ENCODE peak calls at places on chromosomes 1 and 21, in ten cellular contexts. One of them, this sample, is unnamed.

GRCh38 chr1:27979151-27979858 is 19.5 kb downstream of the XKR8 start:
- DNase-seq in foreskin keratinocyte: peak; percentile 35
- DNase-seq in CD8-positive, alpha-beta memory T cell: peak; percentile 44
- DNase-seq in sigmoid colon: no peak
- DNase-seq in dorsolateral prefrontal cortex: no peak
- DNase-seq in body of pancreas: peak; percentile 32
- DNase-seq in stomach: no peak
- DNase-seq in heart left ventricle: no peak
- DNase-seq in aorta: no peak
- DNase-seq in CD8-positive, alpha-beta T cell: no peak
- DNase-seq in this sample: peak; percentile 48

GRCh38 chr21:46347791-46348381 is 23.9 kb downstream of the PCNT start:
- DNase-seq in foreskin keratinocyte: no peak
- DNase-seq in CD8-positive, alpha-beta memory T cell: no peak
- DNase-seq in sigmoid colon: no peak
- DNase-seq in dorsolateral prefrontal cortex: no peak
- DNase-seq in body of pancreas: peak; percentile 24
- DNase-seq in stomach: no peak
- DNase-seq in heart left ventricle: peak; percentile 74
- DNase-seq in aorta: peak; percentile 84
- DNase-seq in CD8-positive, alpha-beta T cell: no peak
- DNase-seq in this sample: no peak

GRCh38 chr1:111615874-111616715 is 3.5 kb upstream of the RAP1A start:
- DNase-seq in foreskin keratinocyte: no peak
- DNase-seq in CD8-positive, alpha-beta memory T cell: peak; percentile 47
- DNase-seq in sigmoid colon: no peak
- DNase-seq in dorsolateral prefrontal cortex: no peak
- DNase-seq in body of pancreas: no peak
- DNase-seq in stomach: no peak
- DNase-seq in heart left ventricle: no peak
- DNase-seq in aorta: no peak
- DNase-seq in CD8-positive, alpha-beta T cell: peak; percentile 56
- DNase-seq in this sample: no peak

GRCh38 chr1:77899647-77900320 is 11.4 kb downstream of the NEXN start:
- DNase-seq in foreskin keratinocyte: no peak
- DNase-seq in CD8-positive, alpha-beta memory T cell: no peak
- DNase-seq in sigmoid colon: no peak
- DNase-seq in dorsolateral prefrontal cortex: no peak
- DNase-seq in body of pancreas: no peak
- DNase-seq in stomach: no peak
- DNase-seq in heart left ventricle: no peak
- DNase-seq in aorta: no peak
- DNase-seq in CD8-positive, alpha-beta T cell: no peak
- DNase-seq in this sample: no peak

GRCh38 chr1:80217377-80217986 is 1211.0 kb upstream of the ADGRL4 start:
- DNase-seq in foreskin keratinocyte: peak; percentile 76
- DNase-seq in CD8-positive, alpha-beta memory T cell: no peak
- DNase-seq in sigmoid colon: no peak
- DNase-seq in dorsolateral prefrontal cortex: no peak
- DNase-seq in body of pancreas: peak; percentile 13
- DNase-seq in stomach: no peak
- DNase-seq in heart left ventricle: no peak
- DNase-seq in aorta: no peak
- DNase-seq in CD8-positive, alpha-beta T cell: no peak
- DNase-seq in this sample: peak; percentile 20

GRCh38 chr1:229756666-229757065 is 130.6 kb downstream of the URB2 start:
- DNase-seq in foreskin keratinocyte: peak; percentile 63
- DNase-seq in CD8-positive, alpha-beta memory T cell: no peak
- DNase-seq in sigmoid colon: no peak
- DNase-seq in dorsolateral prefrontal cortex: no peak
- DNase-seq in body of pancreas: no peak
- DNase-seq in stomach: no peak
- DNase-seq in heart left ventricle: no peak
- DNase-seq in aorta: no peak
- DNase-seq in CD8-positive, alpha-beta T cell: no peak
- DNase-seq in this sample: no peak

GRCh38 chr1:187621961-187622360 is 793.2 kb downstream of the PLA2G4A start:
- DNase-seq in foreskin keratinocyte: peak; percentile 20
- DNase-seq in CD8-positive, alpha-beta memory T cell: no peak
- DNase-seq in sigmoid colon: no peak
- DNase-seq in dorsolateral prefrontal cortex: no peak
- DNase-seq in body of pancreas: no peak
- DNase-seq in stomach: no peak
- DNase-seq in heart left ventricle: no peak
- DNase-seq in aorta: no peak
- DNase-seq in CD8-positive, alpha-beta T cell: no peak
- DNase-seq in this sample: no peak

GRCh38 chr1:114232691-114233090 is 79.0 kb upstream of the SYT6 start:
- DNase-seq in foreskin keratinocyte: no peak
- DNase-seq in CD8-positive, alpha-beta memory T cell: no peak
- DNase-seq in sigmoid colon: no peak
- DNase-seq in dorsolateral prefrontal cortex: no peak
- DNase-seq in body of pancreas: no peak
- DNase-seq in stomach: no peak
- DNase-seq in heart left ventricle: no peak
- DNase-seq in aorta: no peak
- DNase-seq in CD8-positive, alpha-beta T cell: no peak
- DNase-seq in this sample: no peak

GRCh38 chr1:51689643-51690042 is 72.8 kb downstream of the OSBPL9 start:
- DNase-seq in foreskin keratinocyte: no peak
- DNase-seq in CD8-positive, alpha-beta memory T cell: no peak
- DNase-seq in sigmoid colon: no peak
- DNase-seq in dorsolateral prefrontal cortex: no peak
- DNase-seq in body of pancreas: no peak
- DNase-seq in stomach: no peak
- DNase-seq in heart left ventricle: no peak
- DNase-seq in aorta: no peak
- DNase-seq in CD8-positive, alpha-beta T cell: no peak
- DNase-seq in this sample: no peak

GRCh38 chr1:191575180-191575579 is 583.1 kb upstream of the RGS18 start:
- DNase-seq in foreskin keratinocyte: no peak
- DNase-seq in CD8-positive, alpha-beta memory T cell: no peak
- DNase-seq in sigmoid colon: no peak
- DNase-seq in dorsolateral prefrontal cortex: no peak
- DNase-seq in body of pancreas: no peak
- DNase-seq in stomach: no peak
- DNase-seq in heart left ventricle: no peak
- DNase-seq in aorta: no peak
- DNase-seq in CD8-positive, alpha-beta T cell: no peak
- DNase-seq in this sample: no peak

GRCh38 chr1:199684686-199685273 is 342.7 kb upstream of the NR5A2 start:
- DNase-seq in foreskin keratinocyte: peak; percentile 57
- DNase-seq in CD8-positive, alpha-beta memory T cell: peak; percentile 11
- DNase-seq in sigmoid colon: no peak
- DNase-seq in dorsolateral prefrontal cortex: no peak
- DNase-seq in body of pancreas: peak; percentile 76
- DNase-seq in stomach: no peak
- DNase-seq in heart left ventricle: no peak
- DNase-seq in aorta: no peak
- DNase-seq in CD8-positive, alpha-beta T cell: no peak
- DNase-seq in this sample: peak; percentile 30

GRCh38 chr1:222909586-222909985 is 94.7 kb downstream of the DISP1 start:
- DNase-seq in foreskin keratinocyte: no peak
- DNase-seq in CD8-positive, alpha-beta memory T cell: no peak
- DNase-seq in sigmoid colon: no peak
- DNase-seq in dorsolateral prefrontal cortex: no peak
- DNase-seq in body of pancreas: peak; percentile 19
- DNase-seq in stomach: no peak
- DNase-seq in heart left ventricle: no peak
- DNase-seq in aorta: peak; percentile 60
- DNase-seq in CD8-positive, alpha-beta T cell: no peak
- DNase-seq in this sample: no peak

GRCh38 chr1:88998716-88999115 is 6.3 kb upstream of the KYAT3 start:
- DNase-seq in foreskin keratinocyte: peak; percentile 57
- DNase-seq in CD8-positive, alpha-beta memory T cell: peak; percentile 63
- DNase-seq in sigmoid colon: no peak
- DNase-seq in dorsolateral prefrontal cortex: no peak
- DNase-seq in body of pancreas: peak; percentile 32
- DNase-seq in stomach: no peak
- DNase-seq in heart left ventricle: no peak
- DNase-seq in aorta: no peak
- DNase-seq in CD8-positive, alpha-beta T cell: no peak
- DNase-seq in this sample: no peak

DNA sequence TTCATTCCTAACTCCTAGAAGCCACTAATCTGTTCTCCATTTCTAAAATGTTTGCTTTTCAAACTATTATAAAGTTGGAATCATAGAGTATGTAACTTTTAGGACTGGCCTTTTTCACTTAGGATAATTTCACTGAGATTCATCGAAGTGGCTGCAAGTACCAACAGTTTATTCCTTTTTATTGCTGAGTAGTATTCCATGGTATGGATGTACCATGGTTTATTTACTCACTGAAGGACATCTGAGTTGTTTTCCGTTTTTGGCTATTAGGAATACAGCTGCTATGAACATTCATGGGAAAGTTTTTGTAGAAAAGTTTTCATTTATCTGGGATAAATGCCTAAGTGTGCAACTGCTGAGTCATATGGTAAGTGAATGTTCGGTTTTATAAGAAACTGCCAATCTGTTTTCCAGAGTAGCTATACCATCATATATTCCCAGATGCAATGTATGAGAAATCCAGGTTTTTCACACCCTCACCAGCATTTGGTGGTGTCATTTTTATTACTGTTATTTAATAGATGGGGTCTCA is 66.3 kb downstream of the SLC27A3 start:
- DNase-seq in foreskin keratinocyte: peak; percentile 6
- DNase-seq in CD8-positive, alpha-beta memory T cell: no peak
- DNase-seq in sigmoid colon: no peak
- DNase-seq in dorsolateral prefrontal cortex: no peak
- DNase-seq in body of pancreas: no peak
- DNase-seq in stomach: no peak
- DNase-seq in heart left ventricle: no peak
- DNase-seq in aorta: no peak
- DNase-seq in CD8-positive, alpha-beta T cell: no peak
- DNase-seq in this sample: peak; percentile 7
- H3K27ac ChIP-seq in foreskin keratinocyte: no peak overlapping the region
- H3K27ac ChIP-seq in CD8-positive, alpha-beta memory T cell: no peak overlapping the region
- H3K27ac ChIP-seq in sigmoid colon: no peak overlapping the region
- H3K27ac ChIP-seq in dorsolateral prefrontal cortex: no peak overlapping the region
- H3K27ac ChIP-seq in body of pancreas: no peak overlapping the region
- H3K27ac ChIP-seq in stomach: no peak overlapping the region
- H3K27ac ChIP-seq in heart left ventricle: no peak overlapping the region
- H3K27ac ChIP-seq in aorta: no peak overlapping the region
- H3K27ac ChIP-seq in CD8-positive, alpha-beta T cell: no peak overlapping the region
- H3K27ac ChIP-seq in this sample: no peak overlapping the region

GRCh38 chr1:228453022-228453560 is 34.1 kb upstream of the RNF187 start:
- DNase-seq in foreskin keratinocyte: no peak
- DNase-seq in CD8-positive, alpha-beta memory T cell: no peak
- DNase-seq in sigmoid colon: peak; percentile 28
- DNase-seq in dorsolateral prefrontal cortex: no peak
- DNase-seq in body of pancreas: no peak
- DNase-seq in stomach: no peak
- DNase-seq in heart left ventricle: no peak
- DNase-seq in aorta: no peak
- DNase-seq in CD8-positive, alpha-beta T cell: no peak
- DNase-seq in this sample: no peak
- H3K27ac ChIP-seq in foreskin keratinocyte: no peak overlapping the region
- H3K27ac ChIP-seq in CD8-positive, alpha-beta memory T cell: no peak overlapping the region
- H3K27ac ChIP-seq in sigmoid colon: no peak overlapping the region
- H3K27ac ChIP-seq in dorsolateral prefrontal cortex: no peak overlapping the region
- H3K27ac ChIP-seq in body of pancreas: no peak overlapping the region
- H3K27ac ChIP-seq in stomach: no peak overlapping the region
- H3K27ac ChIP-seq in heart left ventricle: no peak overlapping the region
- H3K27ac ChIP-seq in aorta: no peak overlapping the region
- H3K27ac ChIP-seq in CD8-positive, alpha-beta T cell: no peak overlapping the region
- H3K27ac ChIP-seq in this sample: no peak overlapping the region

GRCh38 chr21:42565206-42565810 is 51.7 kb downstream of the SLC37A1 start:
- DNase-seq in foreskin keratinocyte: no peak
- DNase-seq in CD8-positive, alpha-beta memory T cell: no peak
- DNase-seq in sigmoid colon: peak; percentile 54
- DNase-seq in dorsolateral prefrontal cortex: peak; percentile 10
- DNase-seq in body of pancreas: peak; percentile 0
- DNase-seq in stomach: peak; percentile 22
- DNase-seq in heart left ventricle: no peak
- DNase-seq in aorta: peak; percentile 35
- DNase-seq in CD8-positive, alpha-beta T cell: no peak
- DNase-seq in this sample: no peak
- H3K27ac ChIP-seq in foreskin keratinocyte: no peak overlapping the region
- H3K27ac ChIP-seq in CD8-positive, alpha-beta memory T cell: no peak overlapping the region
- H3K27ac ChIP-seq in sigmoid colon: no peak overlapping the region
- H3K27ac ChIP-seq in dorsolateral prefrontal cortex: no peak overlapping the region
- H3K27ac ChIP-seq in body of pancreas: no peak overlapping the region
- H3K27ac ChIP-seq in stomach: no peak overlapping the region
- H3K27ac ChIP-seq in heart left ventricle: no peak overlapping the region
- H3K27ac ChIP-seq in aorta: no peak overlapping the region
- H3K27ac ChIP-seq in CD8-positive, alpha-beta T cell: no peak overlapping the region
- H3K27ac ChIP-seq in this sample: no peak overlapping the region

GRCh38 chr1:224621813-224622682 is 5.9 kb downstream of the CNIH3 start:
- DNase-seq in foreskin keratinocyte: no peak
- DNase-seq in CD8-positive, alpha-beta memory T cell: no peak
- DNase-seq in sigmoid colon: no peak
- DNase-seq in dorsolateral prefrontal cortex: no peak
- DNase-seq in body of pancreas: peak; percentile 53
- DNase-seq in stomach: no peak
- DNase-seq in heart left ventricle: no peak
- DNase-seq in aorta: no peak
- DNase-seq in CD8-positive, alpha-beta T cell: no peak
- DNase-seq in this sample: no peak

GRCh38 chr1:224622831-224623230 is 6.7 kb downstream of the CNIH3 start:
- DNase-seq in foreskin keratinocyte: no peak
- DNase-seq in CD8-positive, alpha-beta memory T cell: no peak
- DNase-seq in sigmoid colon: no peak
- DNase-seq in dorsolateral prefrontal cortex: no peak
- DNase-seq in body of pancreas: no peak
- DNase-seq in stomach: no peak
- DNase-seq in heart left ventricle: no peak
- DNase-seq in aorta: no peak
- DNase-seq in CD8-positive, alpha-beta T cell: no peak
- DNase-seq in this sample: no peak

GRCh38 chr1:224624432-224624831 is 8.3 kb downstream of the CNIH3 start:
- DNase-seq in foreskin keratinocyte: no peak
- DNase-seq in CD8-positive, alpha-beta memory T cell: no peak
- DNase-seq in sigmoid colon: no peak
- DNase-seq in dorsolateral prefrontal cortex: no peak
- DNase-seq in body of pancreas: no peak
- DNase-seq in stomach: no peak
- DNase-seq in heart left ventricle: no peak
- DNase-seq in aorta: no peak
- DNase-seq in CD8-positive, alpha-beta T cell: no peak
- DNase-seq in this sample: no peak

GRCh38 chr1:224623743-224624333 is 7.7 kb downstream of the CNIH3 start:
- DNase-seq in foreskin keratinocyte: peak; percentile 61
- DNase-seq in CD8-positive, alpha-beta memory T cell: peak; percentile 89
- DNase-seq in sigmoid colon: no peak
- DNase-seq in dorsolateral prefrontal cortex: no peak
- DNase-seq in body of pancreas: peak; percentile 29
- DNase-seq in stomach: peak; percentile 39
- DNase-seq in heart left ventricle: no peak
- DNase-seq in aorta: no peak
- DNase-seq in CD8-positive, alpha-beta T cell: peak; percentile 87
- DNase-seq in this sample: peak; percentile 74

DNA sequence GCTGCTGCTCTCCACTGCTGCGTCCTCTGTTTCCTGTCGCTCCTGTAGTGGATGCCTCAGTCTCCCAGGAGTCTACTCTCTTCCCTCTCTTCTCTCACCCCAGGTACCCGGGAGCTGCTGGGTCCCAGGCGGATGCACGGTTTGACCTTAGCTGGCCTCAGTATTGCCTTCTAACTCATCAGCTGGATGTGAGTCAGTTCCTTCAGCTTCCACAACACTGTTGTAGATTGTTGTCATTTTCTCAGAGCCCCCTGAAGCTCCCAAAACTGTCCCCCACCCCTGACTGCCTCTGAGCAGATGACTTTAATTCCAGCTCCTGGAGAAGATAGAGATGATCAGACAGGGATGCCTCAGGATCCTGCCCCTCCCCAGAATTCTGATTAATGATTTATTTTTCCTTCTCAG is 7.2 kb downstream of the CNIH3 start:
- DNase-seq in foreskin keratinocyte: no peak
- DNase-seq in CD8-positive, alpha-beta memory T cell: no peak
- DNase-seq in sigmoid colon: no peak
- DNase-seq in dorsolateral prefrontal cortex: no peak
- DNase-seq in body of pancreas: no peak
- DNase-seq in stomach: no peak
- DNase-seq in heart left ventricle: no peak
- DNase-seq in aorta: no peak
- DNase-seq in CD8-positive, alpha-beta T cell: no peak
- DNase-seq in this sample: no peak
- H3K27ac ChIP-seq in foreskin keratinocyte: no peak overlapping the region
- H3K27ac ChIP-seq in CD8-positive, alpha-beta memory T cell: no peak overlapping the region
- H3K27ac ChIP-seq in sigmoid colon: no peak overlapping the region
- H3K27ac ChIP-seq in dorsolateral prefrontal cortex: no peak overlapping the region
- H3K27ac ChIP-seq in body of pancreas: peak overlapping the region; percentile 80
- H3K27ac ChIP-seq in stomach: peak overlapping the region; percentile 68
- H3K27ac ChIP-seq in heart left ventricle: no peak overlapping the region
- H3K27ac ChIP-seq in aorta: no peak overlapping the region
- H3K27ac ChIP-seq in CD8-positive, alpha-beta T cell: peak overlapping the region; percentile 22
- H3K27ac ChIP-seq in this sample: peak overlapping the region; percentile 90